ENCODE peak calls at places on chromosomes 4 and X, in four cellular contexts. One of them, this sample, is unnamed.

GRCh38 chrX:18579495-18579894 is 92.4 kb downstream of the RS1 start:
- DNase-seq in ascending aorta: no peak
- DNase-seq in breast epithelium: no peak
- DNase-seq in CD8-positive, alpha-beta T cell: no peak
- DNase-seq in this sample: no peak

GRCh38 chr4:59200992-59201391 is 1999.1 kb upstream of the ADGRL3 start:
- DNase-seq in ascending aorta: no peak
- DNase-seq in CD8-positive, alpha-beta T cell: no peak
- DNase-seq in breast epithelium: no peak
- DNase-seq in this sample: no peak

GRCh38 chr4:178102139-178102538 is 659.9 kb upstream of the AGA start:
- DNase-seq in ascending aorta: no peak
- DNase-seq in breast epithelium: no peak
- DNase-seq in CD8-positive, alpha-beta T cell: no peak
- DNase-seq in this sample: no peak

GRCh38 chr4:118776166-118776954 is 59.6 kb downstream of the SEC24D start:
- DNase-seq in ascending aorta: no peak
- DNase-seq in breast epithelium: no peak
- DNase-seq in CD8-positive, alpha-beta T cell: no peak
- DNase-seq in this sample: no peak

GRCh38 chrX:120380699-120381098 is 18.8 kb downstream of the ATP1B4 start:
- DNase-seq in CD8-positive, alpha-beta T cell: no peak
- DNase-seq in ascending aorta: no peak
- DNase-seq in breast epithelium: no peak
- DNase-seq in this sample: no peak

GRCh38 chr4:121140712-121141111 is 23.4 kb downstream of the TNIP3 start:
- DNase-seq in ascending aorta: no peak
- DNase-seq in CD8-positive, alpha-beta T cell: no peak
- DNase-seq in breast epithelium: no peak
- DNase-seq in this sample: no peak

GRCh38 chrX:136209016-136209738 is 42.0 kb downstream of the MAP7D3 start:
- DNase-seq in ascending aorta: no peak
- DNase-seq in breast epithelium: no peak
- DNase-seq in CD8-positive, alpha-beta T cell: no peak
- DNase-seq in this sample: no peak

GRCh38 chrX:53732797-53733196 is 46.3 kb upstream of the HUWE1 start:
- DNase-seq in breast epithelium: no peak
- DNase-seq in ascending aorta: no peak
- DNase-seq in CD8-positive, alpha-beta T cell: no peak
- DNase-seq in this sample: no peak

GRCh38 chrX:37802028-37802427 is 22.2 kb downstream of the CYBB start:
- DNase-seq in breast epithelium: no peak
- DNase-seq in CD8-positive, alpha-beta T cell: no peak
- DNase-seq in ascending aorta: no peak
- DNase-seq in this sample: no peak

DNA sequence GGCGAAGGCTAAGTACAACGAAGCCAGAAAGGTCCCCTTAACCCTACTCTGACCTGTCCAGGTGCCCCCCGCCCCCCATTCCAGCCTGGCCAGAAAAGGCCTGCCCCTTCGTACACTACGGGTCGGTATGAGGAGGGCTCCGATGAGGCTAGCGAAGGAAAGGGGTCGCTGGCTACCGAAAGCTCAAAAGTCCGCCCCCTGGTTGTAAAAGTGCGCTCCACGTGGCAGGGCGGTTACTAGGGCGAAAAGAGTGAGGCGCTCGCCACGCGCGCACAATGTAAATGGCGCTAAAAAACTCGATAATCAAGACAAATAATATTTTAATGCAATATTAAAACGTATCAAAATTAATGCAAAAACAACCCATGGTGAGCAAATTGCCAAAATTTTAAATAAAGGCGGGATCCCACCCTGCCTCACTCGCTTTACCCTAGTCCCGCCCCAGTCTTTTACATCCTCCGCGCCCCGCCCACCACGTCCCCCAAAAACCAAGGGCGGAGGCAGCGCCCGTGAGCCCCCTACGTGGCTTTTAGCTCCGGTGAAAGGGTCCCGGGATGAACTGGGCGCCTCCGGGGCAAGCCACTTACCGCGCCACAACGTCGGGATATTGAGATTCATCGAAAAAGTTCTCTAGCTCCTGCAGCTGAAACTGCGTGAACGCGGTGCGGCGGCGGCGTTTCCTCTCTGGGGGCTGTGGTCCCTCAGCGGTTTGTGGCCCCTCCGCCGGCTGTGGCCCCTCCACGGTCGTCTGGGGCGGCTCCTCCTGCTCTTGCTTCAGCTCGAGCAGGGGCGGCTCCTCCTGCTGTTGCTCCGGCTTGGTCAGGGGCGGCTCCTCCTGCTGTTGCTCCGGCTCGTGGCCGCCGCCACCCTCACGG is 929 bp downstream of the ESX1 start:
- DNase-seq in breast epithelium: no peak
- DNase-seq in CD8-positive, alpha-beta T cell: no peak
- DNase-seq in ascending aorta: no peak
- DNase-seq in this sample: no peak
- H3K4me3 ChIP-seq in breast epithelium: peak
- H3K4me3 ChIP-seq in CD8-positive, alpha-beta T cell: no peak
- H3K4me3 ChIP-seq in ascending aorta: peak
- H3K4me3 ChIP-seq in this sample: no peak

DNA sequence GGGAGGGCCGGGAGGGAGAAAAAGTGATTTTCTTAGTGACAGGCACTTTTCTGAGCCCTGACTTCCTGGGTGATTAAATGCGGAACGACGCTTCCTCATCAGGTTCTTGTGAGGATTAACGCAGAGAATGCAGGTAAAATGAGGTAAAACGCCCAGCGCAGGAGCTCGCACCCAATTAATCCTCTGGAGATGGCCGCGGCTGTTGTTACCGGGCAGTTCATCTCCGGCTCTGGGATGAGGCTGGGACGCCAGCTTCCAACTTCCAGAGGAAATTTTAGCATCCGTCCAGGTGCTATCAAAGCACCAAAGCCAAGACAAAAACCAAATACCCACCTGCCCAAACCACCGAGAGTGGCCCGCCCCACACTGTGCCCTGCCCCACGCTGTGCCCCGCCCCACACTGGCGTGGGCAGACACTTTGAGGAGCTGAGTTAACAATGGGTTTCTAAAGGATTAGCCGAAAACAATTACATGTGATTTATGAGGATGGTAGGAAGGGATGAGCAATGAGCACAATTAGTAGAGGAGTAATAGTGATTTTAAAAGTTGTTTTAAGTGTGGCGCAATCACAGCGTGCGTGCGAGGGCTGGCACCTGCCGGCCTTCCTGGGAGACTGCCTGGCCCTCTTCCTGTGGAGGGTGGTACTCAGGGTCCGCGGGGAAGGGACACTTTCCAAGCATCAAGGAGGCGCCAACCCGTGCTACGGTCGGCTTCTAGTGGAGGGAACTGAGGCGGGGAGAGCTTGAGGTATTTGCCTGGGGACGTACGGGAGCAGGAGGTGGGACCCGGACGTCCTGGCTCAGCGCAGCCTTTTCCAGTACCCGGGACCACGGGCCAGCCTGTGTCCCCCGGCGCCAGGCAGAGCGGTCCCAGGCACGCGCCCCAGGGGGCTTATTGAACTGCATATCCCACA is 41.6 kb upstream of the ADRA2C start:
- DNase-seq in ascending aorta: no peak
- DNase-seq in CD8-positive, alpha-beta T cell: no peak
- DNase-seq in breast epithelium: no peak
- DNase-seq in this sample: no peak
- TF ChIP-seq CTCF in ascending aorta: no peak
- TF ChIP-seq CTCF in CD8-positive, alpha-beta T cell: no peak
- TF ChIP-seq CTCF in breast epithelium: no peak
- TF ChIP-seq CTCF in this sample: no peak

GRCh38 chr4:145979160-145979559 is 40.5 kb upstream of the ZNF827 start:
- DNase-seq in ascending aorta: no peak
- DNase-seq in breast epithelium: no peak
- DNase-seq in CD8-positive, alpha-beta T cell: no peak
- DNase-seq in this sample: no peak
- H3K4me3 ChIP-seq in ascending aorta: no peak
- H3K4me3 ChIP-seq in breast epithelium: no peak
- H3K4me3 ChIP-seq in CD8-positive, alpha-beta T cell: no peak
- H3K4me3 ChIP-seq in this sample: no peak

GRCh38 chrX:78555401-78555980 is 103.6 kb downstream of the RTL3 start:
- DNase-seq in CD8-positive, alpha-beta T cell: no peak
- DNase-seq in ascending aorta: no peak
- DNase-seq in breast epithelium: no peak
- DNase-seq in this sample: no peak
- TF ChIP-seq CTCF in CD8-positive, alpha-beta T cell: peak
- TF ChIP-seq CTCF in ascending aorta: peak
- TF ChIP-seq CTCF in breast epithelium: peak
- TF ChIP-seq CTCF in this sample: peak

DNA sequence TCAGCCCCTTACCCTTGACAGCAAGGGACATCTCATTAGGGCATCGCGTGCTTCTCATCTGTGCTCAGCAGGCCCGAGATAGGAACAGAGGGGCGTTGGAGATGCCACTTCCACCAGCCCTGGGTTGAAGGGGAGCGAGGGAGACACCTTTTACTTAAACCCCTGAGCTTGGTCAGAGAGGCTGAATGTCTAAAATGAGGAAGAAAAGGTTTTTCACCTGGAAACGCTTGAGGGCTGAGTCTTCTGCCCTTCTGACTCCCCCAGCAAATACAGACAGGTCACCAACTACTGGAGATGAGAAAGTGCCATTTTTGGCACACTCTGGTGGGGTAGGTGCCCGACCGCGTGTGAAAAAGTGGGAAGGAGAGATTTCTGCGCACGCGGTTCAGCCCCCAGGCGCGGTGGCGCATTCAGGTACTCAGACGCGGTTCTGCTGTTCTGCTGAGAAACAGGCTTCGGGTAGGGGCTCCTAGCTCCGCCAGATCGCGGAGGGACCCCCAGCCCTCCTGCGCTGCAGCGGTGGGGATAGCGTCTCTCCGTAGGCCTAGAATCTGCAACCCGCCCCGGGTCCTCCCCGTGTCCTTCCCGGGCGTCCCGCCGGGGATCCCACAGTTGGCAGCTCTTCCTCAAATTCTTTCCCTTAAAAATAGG is 3.2 kb downstream of the SHOX start:
- DNase-seq in CD8-positive, alpha-beta T cell: no peak
- DNase-seq in ascending aorta: no peak
- DNase-seq in breast epithelium: no peak
- DNase-seq in this sample: no peak
- H3K4me3 ChIP-seq in CD8-positive, alpha-beta T cell: no peak
- H3K4me3 ChIP-seq in ascending aorta: no peak
- H3K4me3 ChIP-seq in breast epithelium: no peak
- H3K4me3 ChIP-seq in this sample: peak

GRCh38 chrX:150546711-150547153 is 21.7 kb upstream of the MTM1 start:
- DNase-seq in ascending aorta: no peak
- DNase-seq in CD8-positive, alpha-beta T cell: no peak
- DNase-seq in breast epithelium: no peak
- DNase-seq in this sample: no peak

GRCh38 chrX:150544835-150545790 is 23.3 kb upstream of the MTM1 start:
- DNase-seq in breast epithelium: no peak
- DNase-seq in ascending aorta: no peak
- DNase-seq in CD8-positive, alpha-beta T cell: no peak
- DNase-seq in this sample: no peak

GRCh38 chrX:150543230-150544155 is 24.9 kb upstream of the MTM1 start:
- DNase-seq in breast epithelium: no peak
- DNase-seq in CD8-positive, alpha-beta T cell: no peak
- DNase-seq in ascending aorta: no peak
- DNase-seq in this sample: no peak

GRCh38 chrX:150542846-150543229 is 25.6 kb upstream of the MTM1 start:
- DNase-seq in breast epithelium: no peak
- DNase-seq in CD8-positive, alpha-beta T cell: no peak
- DNase-seq in ascending aorta: no peak
- DNase-seq in this sample: no peak

GRCh38 chrX:150544222-150544787 is 24.1 kb upstream of the MTM1 start:
- DNase-seq in ascending aorta: no peak
- DNase-seq in CD8-positive, alpha-beta T cell: no peak
- DNase-seq in breast epithelium: no peak
- DNase-seq in this sample: no peak
- TF ChIP-seq CTCF in ascending aorta: no peak
- TF ChIP-seq CTCF in CD8-positive, alpha-beta T cell: no peak
- TF ChIP-seq CTCF in breast epithelium: no peak
- TF ChIP-seq CTCF in this sample: no peak

This sample was measured in HFF-Myc.